ENCODE peak calls at places on chromosome 13, in eight cellular contexts. D is kidney epithelial cell, P is heart right ventricle, T is tibial nerve, B is cardiac muscle cell, L is left lung, O is thyroid gland, I is body of pancreas. C is an unnamed sample.

GRCh38 chr13:44763604-44764311 is 187.6 kb upstream of the TSC22D1 start:
- DNase-seq in D (no peak), P (peak; percentile 35), T (peak; percentile 11), B (peak; percentile 45), L (no peak), O (no peak), I (peak; percentile 80), C (no peak)

GRCh38 chr13:54033323-54033861 is 1004.8 kb downstream of the OLFM4 start:
- DNase-seq in D (no peak), P (no peak), T (no peak), B (no peak), L (peak; percentile 15), O (no peak), I (no peak), C (no peak)

GRCh38 chr13:30787747-30788535 is 52.6 kb downstream of the ALOX5AP start:
- DNase-seq in D (no peak), P (no peak), T (no peak), B (no peak), L (no peak), O (no peak), I (no peak), C (no peak)

GRCh38 chr13:33286143-33286542 is 588 bp upstream of the STARD13 start:
- DNase-seq in D (no peak), P (no peak), T (peak; percentile 28), B (peak; percentile 48), L (no peak), O (peak; percentile 66), I (no peak), C (no peak)

GRCh38 chr13:111318396-111318795 is 2.0 kb upstream of the TEX29 start:
- DNase-seq in D (no peak), P (no peak), T (no peak), B (no peak), L (no peak), O (no peak), I (no peak), C (peak; percentile 35)

GRCh38 chr13:30388401-30389283 is 33.7 kb upstream of the UBE2L5 start:
- DNase-seq in D (no peak), P (no peak), T (peak; percentile 41), B (peak; percentile 65), L (no peak), O (no peak), I (no peak), C (no peak)

GRCh38 chr13:43835701-43836100 is 43.8 kb downstream of the CCDC122 start:
- DNase-seq in D (no peak), P (no peak), T (no peak), B (peak; percentile 81), L (no peak), O (no peak), I (no peak), C (no peak)

GRCh38 chr13:108154421-108154858 is 60.9 kb downstream of the LIG4 start:
- DNase-seq in D (no peak), P (no peak), T (no peak), B (peak; percentile 1), L (no peak), O (peak; percentile 59), I (peak; percentile 63), C (peak; percentile 80)

GRCh38 chr13:33110713-33111413 is 94.6 kb downstream of the KL start:
- DNase-seq in D (no peak), P (peak; percentile 61), T (peak; percentile 40), B (peak; percentile 32), L (no peak), O (no peak), I (no peak), C (peak; percentile 59)

GRCh38 chr13:71611292-71611691 is 255.7 kb downstream of the DACH1 start:
- DNase-seq in D (no peak), P (no peak), T (no peak), B (no peak), L (no peak), O (no peak), I (no peak), C (no peak)

GRCh38 chr13:77502104-77502720 is 33.3 kb upstream of the SCEL start:
- DNase-seq in D (no peak), P (no peak), T (no peak), B (no peak), L (no peak), O (no peak), I (no peak), C (no peak)

GRCh38 chr13:49258097-49258796 is 10.5 kb downstream of the CDADC1 start:
- DNase-seq in D (no peak), P (no peak), T (no peak), B (no peak), L (no peak), O (no peak), I (no peak), C (no peak)

GRCh38 chr13:99310382-99311031 is 3.3 kb upstream of the GPR183 start:
- DNase-seq in D (no peak), P (no peak), T (no peak), B (peak; percentile 54), L (no peak), O (no peak), I (no peak), C (no peak)

DNA sequence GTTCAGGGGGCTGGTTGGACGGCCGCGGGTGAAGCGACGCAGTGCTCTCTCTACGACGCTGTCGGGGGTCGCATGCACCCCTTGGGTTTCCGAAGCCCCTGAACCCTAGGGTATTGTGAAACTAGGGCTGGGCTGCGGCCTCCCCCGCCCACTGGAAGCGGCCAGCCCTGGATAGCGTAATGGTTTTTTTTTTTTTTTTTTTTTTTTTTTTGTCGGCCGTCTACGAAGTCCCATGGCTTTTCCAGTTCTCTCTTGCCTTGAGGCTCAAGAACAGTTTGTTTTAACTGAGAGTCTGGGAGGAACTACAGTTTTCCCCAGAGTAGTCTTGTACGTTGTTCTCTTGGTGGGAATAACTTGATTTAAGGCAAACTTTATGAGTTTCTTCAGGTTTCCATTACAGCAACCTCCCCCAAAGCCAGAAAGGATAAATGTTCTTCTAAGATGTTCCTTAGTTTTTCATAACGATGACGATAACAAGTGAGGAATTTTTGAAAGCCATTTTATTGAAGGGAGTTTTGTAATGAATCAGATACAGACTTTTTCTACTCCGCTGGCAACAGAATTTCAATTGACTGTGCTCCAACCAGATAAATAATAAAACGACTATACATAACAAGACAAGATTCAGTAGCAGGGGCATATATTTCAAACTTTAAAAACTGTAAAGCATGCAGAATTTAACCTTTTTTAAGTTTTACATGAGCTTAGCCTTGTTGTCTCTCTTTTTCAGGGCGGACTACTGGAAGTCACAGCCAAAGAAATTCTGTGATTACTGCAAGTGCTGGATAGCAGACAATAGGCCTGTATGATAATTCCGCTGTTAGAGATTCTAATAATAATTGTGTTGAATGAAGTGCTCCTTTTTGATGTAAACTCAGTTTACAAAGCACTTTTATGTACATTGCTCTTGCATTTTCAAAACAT is 867 bp downstream of the WBP4 start:
- DNase-seq in D (no peak), P (no peak), T (peak; percentile 19), B (peak; percentile 36), L (no peak), O (no peak), I (no peak), C (no peak)
- H3K36me3 ChIP-seq in D (no peaks in the 10 kb centered on the region), P (peaks cover 42% of the 10 kb centered on the region), T (peaks cover 4% of the 10 kb centered on the region), B (peaks cover 20% of the 10 kb centered on the region), L (peaks cover 28% of the 10 kb centered on the region), O (peaks cover 4% of the 10 kb centered on the region), I (peaks cover 1% of the 10 kb centered on the region), C (no peaks in the 10 kb centered on the region)

GRCh38 chr13:102234618-102235017 is 167.2 kb downstream of the FGF14 start:
- DNase-seq in D (no peak), P (no peak), T (no peak), B (no peak), L (no peak), O (no peak), I (no peak), C (no peak)
- TF ChIP-seq CTCF in D (no peak), P (no peak), T (no peak), B (no peak), L (no peak), O (no peak), I (no peak), C (no peak)

GRCh38 chr13:91355826-91356710 is 8.6 kb downstream of the MIR17HG start:
- DNase-seq in D (no peak), P (no peak), T (no peak), B (no peak), L (no peak), O (no peak), I (no peak), C (no peak)

GRCh38 chr13:91351980-91352379 is 4.5 kb downstream of the MIR17HG start:
- DNase-seq in D (no peak), P (no peak), T (no peak), B (no peak), L (no peak), O (no peak), I (no peak), C (no peak)

GRCh38 chr13:91351123-91351522 is 3.6 kb downstream of the MIR17HG start:
- DNase-seq in D (no peak), P (no peak), T (no peak), B (no peak), L (no peak), O (no peak), I (no peak), C (no peak)

GRCh38 chr13:91355099-91355825 is 7.8 kb downstream of the MIR17HG start:
- DNase-seq in D (no peak), P (no peak), T (no peak), B (no peak), L (no peak), O (no peak), I (no peak), C (no peak)

DNA sequence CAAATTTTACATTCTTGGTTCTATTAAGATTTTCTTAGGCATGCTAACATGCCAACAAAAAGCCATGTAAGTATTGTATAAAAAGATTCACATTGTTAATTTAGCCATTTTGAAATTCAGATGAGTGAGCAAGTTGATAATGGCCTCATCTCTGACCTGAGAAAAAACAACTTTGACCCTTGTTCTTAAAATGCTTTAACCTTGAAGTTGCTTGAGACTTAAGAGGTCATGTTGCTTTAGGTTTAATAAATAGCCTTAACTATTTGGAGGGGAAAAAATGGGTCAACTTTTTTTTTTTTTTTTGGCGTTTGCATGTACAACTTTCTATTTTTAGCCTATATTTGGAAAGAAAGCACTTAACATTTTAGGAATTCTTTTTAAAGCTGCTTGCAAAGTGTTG is 6.0 kb downstream of the MIR17HG start:
- DNase-seq in D (no peak), P (no peak), T (no peak), B (no peak), L (no peak), O (no peak), I (no peak), C (no peak)
- H3K36me3 ChIP-seq in D (no peaks in the 10 kb centered on the region), P (peaks cover 78% of the 10 kb centered on the region), T (no peaks in the 10 kb centered on the region), B (peaks cover 28% of the 10 kb centered on the region), L (peaks cover 64% of the 10 kb centered on the region), O (peaks cover 13% of the 10 kb centered on the region), I (peaks cover 8% of the 10 kb centered on the region), C (no peaks in the 10 kb centered on the region)

GRCh38 chr13:20702945-20703784 is at the start of gene IL17D:
- DNase-seq in D (no peak), P (no peak), T (no peak), B (peak; percentile 18), L (peak; percentile 82), O (peak; percentile 28), I (peak; percentile 36), C (no peak)
- TF ChIP-seq CTCF in D (no peak), P (no peak), T (no peak), B (no peak), L (no peak), O (no peak), I (no peak), C (no peak)

C was measured in Peyer's patch.